ENCODE peak calls at places on chromosomes 11 and 22, in nine cellular contexts. V, H, F, R, X, T, K, S and Q are unnamed samples. For H3K27me3, the result is how much of the 10 kb centered on the place peaks cover.

GRCh38 chr11:66183581-66184048 is 84.8 kb upstream of the RAB1B start:
- DNase-seq in V (peak), H (no peak), F (no peak), R (no peak), X (no peak), T (no peak), K (no peak), S (no peak), Q (no peak)

GRCh38 chr11:64713031-64713780 is 9.8 kb downstream of the NRXN2 start:
- DNase-seq in V (no peak), H (no peak), F (no peak), R (no peak), X (no peak), T (peak), K (no peak), S (no peak), Q (peak)

GRCh38 chr11:47236482-47236881 is 12.1 kb downstream of the ACP2 start:
- DNase-seq in V (no peak), H (no peak), F (no peak), R (no peak), X (no peak), T (peak), K (no peak), S (no peak), Q (peak)

GRCh38 chr22:38016182-38017078 is 32.1 kb upstream of the SOX10 start:
- DNase-seq in V (no peak), H (no peak), F (no peak), R (peak), X (no peak), T (peak), K (no peak), S (no peak), Q (peak)

GRCh38 chr11:65780770-65781151 is at the start of gene AP5B1:
- DNase-seq in V (peak), H (peak), F (peak), R (peak), X (peak), T (peak), K (no peak), S (no peak), Q (peak)

GRCh38 chr11:102205805-102206204 is 95.6 kb downstream of the YAP1 start:
- DNase-seq in V (no peak), H (no peak), F (no peak), R (no peak), X (no peak), T (no peak), K (no peak), S (no peak), Q (no peak)

GRCh38 chr11:9765320-9766101 is 101.6 kb downstream of the SWAP70 start:
- DNase-seq in V (no peak), H (no peak), F (no peak), R (peak), X (peak), T (peak), K (no peak), S (no peak), Q (no peak)

GRCh38 chr22:24418786-24419479 is 8.5 kb upstream of the ADORA2A start:
- DNase-seq in V (no peak), H (no peak), F (peak), R (no peak), X (no peak), T (no peak), K (no peak), S (no peak), Q (no peak)

GRCh38 chr22:25199726-25200520 is at the start of gene CRYBB3:
- DNase-seq in V (no peak), H (no peak), F (no peak), R (no peak), X (no peak), T (no peak), K (no peak), S (no peak), Q (no peak)

GRCh38 chr11:37657645-37658044 is 1059.6 kb upstream of the RAG2 start:
- DNase-seq in V (no peak), H (no peak), F (no peak), R (no peak), X (no peak), T (peak), K (no peak), S (no peak), Q (no peak)

GRCh38 chr11:34213366-34213765 is 107.9 kb downstream of the NAT10 start:
- DNase-seq in V (no peak), H (no peak), F (no peak), R (no peak), X (no peak), T (peak), K (no peak), S (no peak), Q (no peak)

GRCh38 chr11:108483163-108483562 is 15.0 kb downstream of the POGLUT3 start:
- DNase-seq in V (no peak), H (no peak), F (no peak), R (no peak), X (no peak), T (peak), K (no peak), S (no peak), Q (no peak)

GRCh38 chr11:92667446-92668165 is 301.8 kb upstream of the MTNR1B start:
- DNase-seq in V (no peak), H (no peak), F (no peak), R (no peak), X (no peak), T (no peak), K (no peak), S (no peak), Q (no peak)

GRCh38 chr22:33051960-33052839 is 6.0 kb downstream of the SYN3 start:
- DNase-seq in V (no peak), H (no peak), F (no peak), R (no peak), X (peak), T (no peak), K (no peak), S (no peak), Q (no peak)

GRCh38 chr11:67516806-67517205 is 6.4 kb downstream of the CABP2 start:
- DNase-seq in V (no peak), H (no peak), F (no peak), R (no peak), X (no peak), T (no peak), K (no peak), S (no peak), Q (no peak)

GRCh38 chr11:74926304-74927030 is 22.4 kb downstream of the XRRA1 start:
- DNase-seq in V (no peak), H (no peak), F (no peak), R (no peak), X (no peak), T (peak), K (no peak), S (no peak), Q (no peak)

GRCh38 chr11:33045551-33046255 is 6.3 kb downstream of the TCP11L1 start:
- DNase-seq in V (no peak), H (no peak), F (peak), R (no peak), X (peak), T (no peak), K (no peak), S (no peak), Q (no peak)

GRCh38 chr22:41782316-41782715 is 18.2 kb upstream of the CCDC134 start:
- DNase-seq in V (no peak), H (no peak), F (no peak), R (no peak), X (no peak), T (no peak), K (no peak), S (no peak), Q (no peak)

GRCh38 chr22:20026204-20026908 is 5.4 kb downstream of the TANGO2 start:
- DNase-seq in V (no peak), H (no peak), F (no peak), R (no peak), X (no peak), T (no peak), K (no peak), S (no peak), Q (no peak)

GRCh38 chr11:133897331-133897650 is 52.0 kb upstream of the SPATA19 start:
- DNase-seq in V (no peak), H (no peak), F (no peak), R (no peak), X (no peak), T (no peak), K (no peak), S (no peak), Q (peak)

GRCh38 chr22:39556970-39557811 is 13.4 kb upstream of the CACNA1I start:
- DNase-seq in V (peak), H (no peak), F (no peak), R (no peak), X (no peak), T (peak), K (no peak), S (no peak), Q (peak)

GRCh38 chr22:26903030-26903856 is 245.9 kb downstream of the MIAT start:
- DNase-seq in V (no peak), H (no peak), F (peak), R (no peak), X (no peak), T (no peak), K (no peak), S (no peak), Q (no peak)

GRCh38 chr11:134530826-134531225 is 118.8 kb upstream of the B3GAT1 start:
- DNase-seq in V (no peak), H (no peak), F (peak), R (no peak), X (no peak), T (no peak), K (no peak), S (no peak), Q (no peak)

GRCh38 chr22:47283616-47284270 is 521.3 kb downstream of the TBC1D22A start:
- DNase-seq in V (no peak), H (no peak), F (no peak), R (no peak), X (no peak), T (no peak), K (no peak), S (no peak), Q (no peak)

GRCh38 chr11:42870480-42870879 is 441.3 kb upstream of the API5 start:
- DNase-seq in V (no peak), H (no peak), F (no peak), R (no peak), X (no peak), T (no peak), K (no peak), S (no peak), Q (no peak)

GRCh38 chr11:86592659-86593451 is 79.6 kb downstream of the ME3 start:
- DNase-seq in V (peak), H (peak), F (peak), R (peak), X (peak), T (peak), K (no peak), S (peak), Q (peak)

GRCh38 chr11:39374963-39375698 is 2084.3 kb downstream of the LRRC4C start:
- DNase-seq in V (peak), H (no peak), F (no peak), R (no peak), X (peak), T (peak), K (no peak), S (peak), Q (no peak)

GRCh38 chr22:38338772-38339379 is 21.6 kb upstream of the CSNK1E start:
- DNase-seq in V (no peak), H (no peak), F (peak), R (no peak), X (no peak), T (no peak), K (no peak), S (no peak), Q (no peak)

GRCh38 chr22:47626428-47627390 is 864.3 kb downstream of the TBC1D22A start:
- DNase-seq in V (peak), H (no peak), F (no peak), R (no peak), X (peak), T (no peak), K (no peak), S (peak), Q (no peak)

GRCh38 chr11:30992513-30992849 is 377.1 kb downstream of the DCDC1 start:
- DNase-seq in V (peak), H (no peak), F (no peak), R (no peak), X (peak), T (no peak), K (no peak), S (no peak), Q (no peak)

GRCh38 chr11:26287067-26287518 is 44.8 kb upstream of the ANO3 start:
- DNase-seq in V (no peak), H (no peak), F (no peak), R (no peak), X (no peak), T (peak), K (no peak), S (no peak), Q (no peak)

GRCh38 chr11:134151083-134151747 is 72.6 kb downstream of the NCAPD3 start:
- DNase-seq in V (no peak), H (no peak), F (no peak), R (no peak), X (no peak), T (no peak), K (no peak), S (no peak), Q (no peak)

DNA sequence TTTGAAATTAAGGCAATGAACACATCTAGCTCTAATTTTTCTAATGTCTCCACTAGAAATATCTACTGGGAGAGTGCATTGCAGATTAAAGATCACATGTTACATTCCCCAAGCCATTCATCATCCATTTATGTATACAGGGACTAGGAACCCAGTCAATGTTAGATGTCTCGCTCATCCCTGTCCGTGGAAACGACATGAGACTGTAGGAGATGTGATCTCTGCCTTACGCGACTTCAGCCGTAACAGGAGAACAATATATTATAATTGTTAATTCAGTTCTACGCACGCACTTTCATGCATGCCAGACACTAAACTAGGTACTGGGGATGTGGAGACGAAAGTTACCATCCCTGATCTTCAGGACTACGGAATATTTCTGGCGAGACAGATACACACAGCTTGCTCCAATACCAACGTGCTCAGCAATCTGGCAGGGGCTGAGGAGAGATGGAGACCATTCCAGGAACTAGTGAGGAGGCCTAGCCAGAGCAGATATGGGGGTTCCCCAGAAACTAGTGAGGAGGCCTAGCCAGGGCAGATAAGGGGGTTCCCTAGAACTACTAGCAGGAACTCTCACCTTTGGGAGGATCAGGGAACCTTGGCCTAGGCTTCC is 705 bp downstream of the DCPS start:
- DNase-seq in V (peak), H (no peak), F (no peak), R (no peak), X (no peak), T (no peak), K (no peak), S (no peak), Q (no peak)
- TF ChIP-seq POLR2A in V (no peak), H (no peak), F (no peak), R (no peak), X (no peak), T (no peak), K (no peak), S (no peak), Q (no peak)

GRCh38 chr11:3382613-3383275 is 3.8 kb upstream of the ZNF195 start:
- DNase-seq in V (no peak), H (no peak), F (no peak), R (no peak), X (no peak), T (no peak), K (no peak), S (no peak), Q (no peak)
- H3K4me3 ChIP-seq in V (no peak), H (no peak), F (no peak), R (no peak), X (no peak), T (no peak), K (no peak), S (no peak), Q (no peak)

GRCh38 chr11:57476223-57476882 is 16.0 kb downstream of the RTN4RL2 start:
- DNase-seq in V (no peak), H (peak), F (peak), R (peak), X (no peak), T (no peak), K (no peak), S (no peak), Q (peak)

GRCh38 chr11:57474751-57475115 is 14.4 kb downstream of the RTN4RL2 start:
- DNase-seq in V (no peak), H (no peak), F (no peak), R (no peak), X (no peak), T (no peak), K (no peak), S (no peak), Q (no peak)

GRCh38 chr11:57475191-57475590 is 14.9 kb downstream of the RTN4RL2 start:
- DNase-seq in V (no peak), H (no peak), F (no peak), R (no peak), X (no peak), T (peak), K (no peak), S (no peak), Q (no peak)

GRCh38 chr11:57476883-57477506 is 16.7 kb downstream of the RTN4RL2 start:
- DNase-seq in V (no peak), H (peak), F (peak), R (peak), X (no peak), T (peak), K (no peak), S (no peak), Q (peak)

GRCh38 chr11:57475671-57476222 is 15.4 kb downstream of the RTN4RL2 start:
- DNase-seq in V (no peak), H (no peak), F (no peak), R (no peak), X (no peak), T (no peak), K (no peak), S (no peak), Q (no peak)
- H3K27me3 ChIP-seq in V (under half), H (under half), F (under half), R (under half), X (under half), T (under half), K (under half), S (under half), Q (under half)

DNA sequence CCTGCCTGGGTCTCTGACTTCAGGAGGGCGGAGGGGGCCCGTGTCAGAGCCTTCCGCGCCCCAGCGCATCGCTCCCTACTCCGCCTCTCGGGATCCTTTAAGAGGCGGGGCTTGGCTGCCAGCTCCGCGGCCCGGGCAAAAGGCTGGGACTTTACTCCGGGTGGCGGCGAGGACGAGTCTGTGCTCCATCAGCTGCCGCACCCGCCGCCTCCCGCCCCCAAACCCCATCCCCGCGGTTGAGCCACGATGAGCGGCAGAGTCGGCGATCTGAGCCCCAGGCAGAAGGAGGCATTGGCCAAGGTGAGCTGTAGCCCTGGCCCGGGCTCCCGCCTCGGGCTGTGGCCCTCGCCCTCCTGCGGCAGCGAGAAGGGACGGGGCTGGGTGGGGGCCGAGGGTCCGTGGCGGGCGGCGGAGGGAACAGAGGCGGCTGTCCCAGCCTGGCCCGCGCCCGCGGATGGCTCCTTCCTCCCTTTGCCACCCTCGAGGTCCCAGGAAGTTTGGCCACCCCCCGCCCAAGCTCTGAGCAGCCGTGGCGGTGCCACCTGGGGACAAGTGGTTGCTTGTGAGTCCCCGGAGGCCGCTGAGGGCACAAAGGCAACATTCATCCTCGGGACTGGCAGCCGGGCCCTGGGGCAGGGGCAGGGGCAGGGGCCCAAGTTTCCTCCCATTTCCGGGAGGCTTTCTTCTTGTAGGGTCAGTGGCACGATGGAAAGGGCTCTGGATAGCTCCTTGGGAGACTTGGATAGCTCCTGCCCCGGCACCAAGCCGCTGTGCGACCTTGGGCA is at the start of gene SEC14L2:
- DNase-seq in V (no peak), H (peak), F (peak), R (peak), X (no peak), T (peak), K (no peak), S (peak), Q (peak)
- TF ChIP-seq POLR2A in V (no peak), H (peak), F (peak), R (no peak), X (no peak), T (peak), K (no peak), S (peak), Q (no peak)

GRCh38 chr11:1536065-1536843 is 35.8 kb downstream of the DUSP8 start:
- DNase-seq in V (no peak), H (peak), F (no peak), R (no peak), X (no peak), T (no peak), K (no peak), S (no peak), Q (no peak)
- H3K4me3 ChIP-seq in V (no peak), H (no peak), F (no peak), R (no peak), X (no peak), T (no peak), K (no peak), S (no peak), Q (no peak)

GRCh38 chr22:44333847-44334635 is 21.3 kb upstream of the SHISAL1 start:
- DNase-seq in V (no peak), H (no peak), F (no peak), R (no peak), X (no peak), T (no peak), K (no peak), S (no peak), Q (no peak)
- H3K27me3 ChIP-seq in V (under half), H (under half), F (under half), R (under half), X (under half), T (under half), K (under half), S (under half), Q (under half)

DNA sequence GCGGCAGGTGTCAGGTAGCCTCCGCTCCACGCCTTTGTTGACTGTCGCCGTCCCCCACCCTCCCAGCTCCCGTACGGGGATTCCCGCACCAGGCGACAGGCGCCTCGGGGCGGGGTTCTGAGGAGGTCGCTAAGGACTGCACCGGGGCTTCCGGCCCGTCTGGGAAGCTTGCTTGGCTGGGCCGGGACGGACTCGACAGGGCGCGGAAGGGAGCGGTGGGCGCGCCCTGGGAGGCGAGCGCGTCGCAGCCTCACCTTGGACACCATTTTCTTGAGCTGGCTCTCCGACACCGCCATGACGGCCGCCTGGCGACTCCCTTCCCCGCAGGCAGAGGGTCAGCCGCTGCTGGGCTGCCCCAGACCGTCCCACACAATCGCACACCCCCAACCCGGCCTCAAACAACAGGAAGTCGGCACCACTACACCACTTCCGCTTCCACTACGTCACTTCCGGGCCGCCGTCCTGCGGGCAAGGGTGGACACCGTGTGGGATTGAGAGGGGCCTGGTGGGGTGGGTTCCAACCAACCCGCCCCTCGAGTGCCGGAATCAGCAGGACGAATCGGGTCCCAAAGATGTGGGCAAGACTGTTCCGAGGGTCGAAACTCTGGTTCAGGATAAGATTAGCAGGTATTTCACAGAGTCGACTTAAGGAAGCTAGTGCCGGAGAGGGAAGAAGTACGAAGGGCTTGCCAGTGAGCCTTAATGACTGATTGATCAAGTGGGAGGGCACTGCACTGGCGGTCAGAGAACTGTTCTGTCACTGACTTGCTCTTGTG is at the start of gene TSG101:
- DNase-seq in V (peak), H (peak), F (peak), R (peak), X (peak), T (peak), K (peak), S (peak), Q (peak)
- TF ChIP-seq POLR2A in V (peak), H (peak), F (peak), R (peak), X (peak), T (peak), K (peak), S (peak), Q (peak)